ENCODE peak calls at places on chromosomes 12 and 14, in four cellular contexts. V, G, L and D are unnamed samples.

GRCh38 chr14:88232783-88233182 is 90.3 kb downstream of the KCNK10 start:
- DNase-seq in V (no peak), L (peak), G (no peak), D (no peak)

GRCh38 chr12:70393787-70394519 is 27.9 kb downstream of the KCNMB4 start:
- DNase-seq in G (no peak), L (no peak), V (no peak), D (peak)

GRCh38 chr12:3538691-3539030 is 47.7 kb downstream of the PRMT8 start:
- DNase-seq in V (no peak), G (no peak), L (no peak), D (no peak)

GRCh38 chr12:12600659-12601058 is 11.0 kb upstream of the CREBL2 start:
- DNase-seq in G (no peak), L (no peak), V (no peak), D (peak)

GRCh38 chr14:44995196-44995595 is 33.2 kb downstream of the TOGARAM1 start:
- DNase-seq in G (no peak), V (no peak), L (no peak), D (no peak)

GRCh38 chr12:108640802-108641445 is 7.2 kb upstream of the SELPLG start:
- DNase-seq in L (peak), V (no peak), G (no peak), D (peak)

GRCh38 chr12:119594772-119595445 is 1.3 kb downstream of the TMEM233 start:
- DNase-seq in V (no peak), G (peak), L (peak), D (no peak)

GRCh38 chr12:123444396-123445026 is 8.0 kb upstream of the RILPL2 start:
- DNase-seq in L (no peak), G (no peak), V (no peak), D (peak)

GRCh38 chr12:2179953-2180736 is 127.4 kb downstream of the CACNA1C start:
- DNase-seq in V (peak), L (no peak), G (no peak), D (peak)

GRCh38 chr12:56521209-56521589 is 421 bp upstream of the RBMS2 start:
- DNase-seq in G (no peak), L (no peak), V (no peak), D (no peak)

GRCh38 chr12:92063641-92064040 is 82.0 kb downstream of the BTG1 start:
- DNase-seq in V (no peak), G (no peak), L (no peak), D (peak)

GRCh38 chr14:45112886-45113772 is 21.2 kb downstream of the FKBP3 start:
- DNase-seq in V (no peak), G (no peak), L (peak), D (peak)

GRCh38 chr12:13362260-13362841 is 165.8 kb downstream of the EMP1 start:
- DNase-seq in L (peak), G (peak), V (no peak), D (peak)

GRCh38 chr14:88463318-88463717 is 77.9 kb downstream of the SPATA7 start:
- DNase-seq in G (no peak), L (peak), V (no peak), D (peak)